ENCODE peak calls at places on chromosomes 2 and 18, in five cellular contexts. B is IMR-90, L is right atrium auricular region, Y is PC-3, H is cardiac muscle cell. J is an unnamed sample.

GRCh38 chr2:181586569-181587076 is 70.3 kb downstream of the CERKL start:
- DNase-seq in B (no peak), L (no peak), Y (no peak), H (no peak), J (peak; percentile 6)

GRCh38 chr18:43108469-43108868 is 7.0 kb downstream of the RIT2 start:
- DNase-seq in B (no peak), L (no peak), Y (no peak), H (no peak), J (no peak)

GRCh38 chr18:26005950-26006349 is 84.5 kb downstream of the SS18 start:
- DNase-seq in B (no peak), L (no peak), Y (no peak), H (no peak), J (no peak)

GRCh38 chr2:233025706-233026105 is 6.8 kb upstream of the NEU2 start:
- DNase-seq in B (no peak), L (no peak), Y (no peak), H (no peak), J (no peak)

GRCh38 chr2:54750040-54750439 is 26.6 kb downstream of the EML6 start:
- DNase-seq in B (peak; percentile 22), L (no peak), Y (peak; percentile 50), H (no peak), J (no peak)

GRCh38 chr2:222364280-222364895 is 60.0 kb upstream of the SGPP2 start:
- DNase-seq in B (no peak), L (no peak), Y (peak; percentile 56), H (no peak), J (no peak)

GRCh38 chr18:950026-950631 is 45.5 kb downstream of the ADCYAP1 start:
- DNase-seq in B (no peak), L (no peak), Y (no peak), H (no peak), J (no peak)

GRCh38 chr2:113219889-113220641 is 46.3 kb downstream of the PSD4 start:
- DNase-seq in B (peak; percentile 45), L (no peak), Y (peak; percentile 33), H (no peak), J (no peak)

GRCh38 chr2:218745559-218746469 is 35.2 kb downstream of the TTLL4 start:
- DNase-seq in B (peak; percentile 65), L (peak; percentile 90), Y (peak; percentile 22), H (no peak), J (no peak)

GRCh38 chr2:27573452-27573851 is 9.4 kb upstream of the ZNF512 start:
- DNase-seq in B (peak; percentile 95), L (no peak), Y (no peak), H (no peak), J (no peak)

GRCh38 chr2:174786066-174786725 is 21.9 kb upstream of the CHRNA1 start:
- DNase-seq in B (peak; percentile 51), L (no peak), Y (no peak), H (no peak), J (no peak)

GRCh38 chr2:96116424-96116878 is at the start of gene ADRA2B:
- DNase-seq in B (no peak), L (no peak), Y (peak; percentile 52), H (peak; percentile 87), J (peak; percentile 28)

GRCh38 chr2:138707424-138708074 is 72.6 kb downstream of the NXPH2 start:
- DNase-seq in B (peak; percentile 90), L (no peak), Y (peak; percentile 37), H (no peak), J (no peak)

GRCh38 chr18:21742323-21742687 is 1.7 kb downstream of the MIB1 start:
- DNase-seq in B (peak; percentile 30), L (no peak), Y (peak; percentile 43), H (no peak), J (no peak)

GRCh38 chr2:74045454-74045853 is 60.7 kb downstream of the TET3 start:
- DNase-seq in B (peak; percentile 66), L (no peak), Y (no peak), H (no peak), J (no peak)

GRCh38 chr2:95266781-95267430 is 7.3 kb upstream of the PROM2 start:
- DNase-seq in B (no peak), L (peak; percentile 46), Y (no peak), H (no peak), J (no peak)

GRCh38 chr2:13003500-13003899 is 286.8 kb downstream of the TRIB2 start:
- DNase-seq in B (no peak), L (no peak), Y (no peak), H (no peak), J (no peak)

GRCh38 chr18:49133112-49133511 is 182.3 kb upstream of the SMAD7 start:
- DNase-seq in B (no peak), L (no peak), Y (no peak), H (no peak), J (no peak)

GRCh38 chr2:191018663-191019119 is 4.7 kb upstream of the STAT1 start:
- DNase-seq in B (no peak), L (no peak), Y (no peak), H (no peak), J (no peak)

GRCh38 chr2:191218292-191218898 is 26.8 kb upstream of the MYO1B start:
- DNase-seq in B (peak; percentile 92), L (no peak), Y (peak; percentile 85), H (peak; percentile 94), J (peak; percentile 82)

GRCh38 chr2:54629914-54630609 is 93.4 kb upstream of the EML6 start:
- DNase-seq in B (peak; percentile 66), L (peak; percentile 89), Y (peak; percentile 29), H (no peak), J (no peak)

GRCh38 chr2:198465970-198466369 is 661.6 kb downstream of the PLCL1 start:
- DNase-seq in B (no peak), L (no peak), Y (no peak), H (no peak), J (no peak)

GRCh38 chr2:30456106-30456505 is 9.1 kb downstream of the LCLAT1 start:
- DNase-seq in B (no peak), L (no peak), Y (no peak), H (no peak), J (no peak)
- H3K4me1 ChIP-seq in B (peaks cover 14% of the 10 kb centered on the region), L (no peaks in the 10 kb centered on the region), Y (peaks cover 2% of the 10 kb centered on the region), H (peaks cover 6% of the 10 kb centered on the region), J (peaks cover 35% of the 10 kb centered on the region)

GRCh38 chr2:127124426-127124825 is 17.5 kb upstream of the BIN1 start:
- DNase-seq in B (no peak), L (no peak), Y (no peak), H (no peak), J (no peak)

GRCh38 chr2:127121341-127121740 is 14.4 kb upstream of the BIN1 start:
- DNase-seq in B (no peak), L (no peak), Y (no peak), H (no peak), J (no peak)

GRCh38 chr2:127122351-127123027 is 15.5 kb upstream of the BIN1 start:
- DNase-seq in B (no peak), L (peak; percentile 52), Y (no peak), H (no peak), J (no peak)

GRCh38 chr2:127118467-127118866 is 11.5 kb upstream of the BIN1 start:
- DNase-seq in B (no peak), L (no peak), Y (no peak), H (no peak), J (no peak)

DNA sequence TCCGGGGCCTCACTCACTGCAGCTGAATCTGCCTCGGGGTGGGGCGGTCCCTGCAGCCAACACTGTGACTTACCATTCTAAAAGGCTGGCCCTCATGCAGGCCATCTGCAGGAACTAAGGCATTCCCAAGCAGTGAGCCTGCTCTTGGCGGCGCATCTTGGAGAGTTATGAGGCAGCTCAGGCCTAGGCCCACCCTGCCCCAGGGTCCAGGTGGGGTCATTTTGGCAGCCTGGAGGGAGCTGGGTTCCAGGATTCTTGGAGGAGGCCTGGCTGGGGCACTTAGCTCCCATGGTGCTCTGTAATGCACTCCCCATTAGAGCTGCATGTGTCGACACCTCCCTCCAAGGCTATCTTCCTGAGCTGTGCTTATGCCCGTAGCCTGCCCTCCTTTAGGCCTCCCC is 14.8 kb upstream of the BIN1 start:
- DNase-seq in B (no peak), L (peak; percentile 84), Y (no peak), H (no peak), J (no peak)
- H3K9me3 ChIP-seq in B (no peaks in the 10 kb centered on the region), L (no peaks in the 10 kb centered on the region), Y (no peaks in the 10 kb centered on the region), H (no peaks in the 10 kb centered on the region), J (no peaks in the 10 kb centered on the region)

DNA sequence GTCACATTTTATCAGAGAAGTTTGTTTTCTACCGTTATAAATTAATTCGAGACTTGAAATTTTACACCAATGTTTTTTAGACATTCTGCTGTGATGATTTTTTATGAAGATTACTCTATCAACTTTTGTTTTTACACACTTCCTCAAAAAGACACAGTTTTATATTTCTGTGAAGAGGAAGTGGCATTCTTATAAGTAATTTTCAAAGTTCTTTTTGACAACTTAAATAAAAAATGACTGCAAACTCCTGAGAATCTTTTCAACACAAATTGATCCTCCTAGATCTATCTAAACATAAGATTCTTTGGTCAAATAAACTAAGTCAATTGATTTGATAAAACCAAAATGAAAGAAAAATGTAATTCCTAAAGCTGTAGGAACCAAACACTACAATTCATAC is 13.7 kb downstream of the ANKRD44 start:
- DNase-seq in B (no peak), L (no peak), Y (no peak), H (no peak), J (no peak)
- H3K4me1 ChIP-seq in B (peaks cover 4% of the 10 kb centered on the region), L (peaks cover 26% of the 10 kb centered on the region), Y (peaks cover 16% of the 10 kb centered on the region), H (no peaks in the 10 kb centered on the region), J (no peaks in the 10 kb centered on the region)

DNA sequence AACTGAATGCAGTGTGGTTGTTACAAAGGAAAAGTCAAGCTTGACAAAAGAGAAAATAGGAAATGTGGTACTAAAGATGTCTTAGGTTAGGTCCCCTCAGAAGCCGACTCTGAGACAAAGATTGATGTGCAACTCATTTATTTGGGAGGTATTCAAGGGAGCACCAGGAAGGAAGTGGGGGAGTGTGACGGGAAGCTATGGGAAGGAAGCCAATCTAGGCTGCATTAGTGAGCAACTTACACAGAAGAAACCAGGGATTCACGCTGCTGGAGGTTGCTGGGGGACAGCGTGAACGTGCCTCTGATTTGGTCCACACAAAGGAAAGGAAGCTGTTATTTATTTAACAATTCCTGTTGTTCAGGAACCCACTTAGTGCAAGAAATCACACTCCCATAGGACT is 127.8 kb upstream of the LINC00305 start:
- DNase-seq in B (no peak), L (no peak), Y (no peak), H (no peak), J (no peak)
- H3K9me3 ChIP-seq in B (peaks cover 24% of the 10 kb centered on the region), L (no peaks in the 10 kb centered on the region), Y (no peaks in the 10 kb centered on the region), H (no peaks in the 10 kb centered on the region), J (no peaks in the 10 kb centered on the region)

GRCh38 chr2:227415538-227416424 is 28.0 kb upstream of the SCYGR1 start:
- DNase-seq in B (peak; percentile 69), L (peak; percentile 76), Y (peak; percentile 81), H (no peak), J (no peak)

GRCh38 chr2:227416669-227417068 is 28.9 kb upstream of the SCYGR1 start:
- DNase-seq in B (no peak), L (no peak), Y (no peak), H (no peak), J (no peak)

GRCh38 chr2:227414846-227415245 is 27.1 kb upstream of the SCYGR1 start:
- DNase-seq in B (peak; percentile 66), L (peak; percentile 57), Y (peak; percentile 73), H (no peak), J (no peak)

GRCh38 chr2:227423633-227424499 is 36.1 kb upstream of the SCYGR1 start:
- DNase-seq in B (no peak), L (no peak), Y (no peak), H (no peak), J (no peak)

GRCh38 chr2:227420063-227421052 is 32.6 kb upstream of the SCYGR1 start:
- DNase-seq in B (no peak), L (no peak), Y (no peak), H (no peak), J (no peak)
- H3K4me1 ChIP-seq in B (peaks cover 1% of the 10 kb centered on the region), L (no peaks in the 10 kb centered on the region), Y (peaks cover 8% of the 10 kb centered on the region), H (no peaks in the 10 kb centered on the region), J (peaks cover 8% of the 10 kb centered on the region)